ENCODE peak calls at places on chromosomes 2 and 18, in ten cellular contexts. F is epithelial cell of prostate; J is cardiac muscle cell; Z is stomach; H is CD8-positive, alpha-beta memory T cell; O is CD4-positive, alpha-beta T cell; U is effector memory CD4-positive, alpha-beta T cell; E is left ventricle myocardium inferior; A is psoas muscle; K is aorta. S is an unnamed sample.

GRCh38 chr18:27713727-27714080 is 463.2 kb downstream of the CDH2 start:
- DNase-seq in F (no peak), J (peak), Z (no peak), H (no peak), O (no peak), U (no peak), E (no peak), A (no peak), K (no peak), S (no peak)

GRCh38 chr2:160632576-160632975 is 139.0 kb upstream of the RBMS1 start:
- DNase-seq in F (no peak), J (no peak), Z (no peak), H (no peak), O (no peak), U (no peak), E (no peak), A (no peak), K (no peak), S (no peak)

GRCh38 chr18:29882620-29883019 is 1159.9 kb downstream of the DSC3 start:
- DNase-seq in F (no peak), J (no peak), Z (no peak), H (no peak), O (no peak), U (no peak), E (no peak), A (no peak), K (no peak), S (no peak)

GRCh38 chr2:74862268-74862964 is 28.5 kb downstream of the HK2 start:
- DNase-seq in F (no peak), J (no peak), Z (peak), H (no peak), O (no peak), U (no peak), E (no peak), A (no peak), K (peak), S (no peak)

GRCh38 chr2:20179755-20180594 is 45.0 kb downstream of the SDC1 start:
- DNase-seq in F (peak), J (no peak), Z (peak), H (peak), O (no peak), U (no peak), E (no peak), A (no peak), K (peak), S (no peak)

GRCh38 chr2:134392689-134393476 is 139.0 kb downstream of the MGAT5 start:
- DNase-seq in F (no peak), J (peak), Z (no peak), H (no peak), O (no peak), U (no peak), E (no peak), A (no peak), K (no peak), S (no peak)

GRCh38 chr2:46655551-46656436 is 176.4 kb downstream of the TMEM247 start:
- DNase-seq in F (no peak), J (peak), Z (no peak), H (no peak), O (no peak), U (no peak), E (no peak), A (no peak), K (no peak), S (no peak)

GRCh38 chr2:232061265-232061664 is 99.8 kb downstream of the DIS3L2 start:
- DNase-seq in F (peak), J (no peak), Z (no peak), H (no peak), O (no peak), U (no peak), E (no peak), A (no peak), K (no peak), S (no peak)

GRCh38 chr2:101790856-101791255 is 93.3 kb downstream of the MAP4K4 start:
- DNase-seq in F (no peak), J (peak), Z (no peak), H (no peak), O (no peak), U (no peak), E (no peak), A (no peak), K (no peak), S (no peak)

GRCh38 chr2:47534179-47534919 is 131.4 kb downstream of the MSH2 start:
- DNase-seq in F (peak), J (peak), Z (no peak), H (no peak), O (no peak), U (no peak), E (no peak), A (peak), K (no peak), S (no peak)

GRCh38 chr2:113105047-113105446 is 22.4 kb upstream of the IL1RN start:
- DNase-seq in F (no peak), J (peak), Z (no peak), H (no peak), O (no peak), U (no peak), E (no peak), A (no peak), K (no peak), S (no peak)

GRCh38 chr2:237191693-237192076 is 106.0 kb downstream of the COPS8 start:
- DNase-seq in F (no peak), J (no peak), Z (no peak), H (no peak), O (no peak), U (no peak), E (no peak), A (no peak), K (no peak), S (no peak)
- H3K27ac ChIP-seq in F (no peak), J (no peak), Z (peak), H (no peak), O (no peak), U (no peak), E (peak), A (peak), K (no peak), S (no peak)

GRCh38 chr2:221741496-221742211 is 169.6 kb upstream of the EPHA4 start:
- DNase-seq in F (no peak), J (no peak), Z (no peak), H (no peak), O (no peak), U (no peak), E (no peak), A (no peak), K (no peak), S (no peak)
- H3K27ac ChIP-seq in F (no peak), J (no peak), Z (no peak), H (no peak), O (no peak), U (no peak), E (no peak), A (no peak), K (no peak), S (no peak)

GRCh38 chr2:168478206-168478605 is 22.1 kb downstream of the CERS6 start:
- DNase-seq in F (no peak), J (no peak), Z (no peak), H (no peak), O (no peak), U (no peak), E (no peak), A (no peak), K (no peak), S (no peak)
- H3K27ac ChIP-seq in F (no peak), J (no peak), Z (peak), H (no peak), O (no peak), U (no peak), E (peak), A (no peak), K (no peak), S (no peak)

DNA sequence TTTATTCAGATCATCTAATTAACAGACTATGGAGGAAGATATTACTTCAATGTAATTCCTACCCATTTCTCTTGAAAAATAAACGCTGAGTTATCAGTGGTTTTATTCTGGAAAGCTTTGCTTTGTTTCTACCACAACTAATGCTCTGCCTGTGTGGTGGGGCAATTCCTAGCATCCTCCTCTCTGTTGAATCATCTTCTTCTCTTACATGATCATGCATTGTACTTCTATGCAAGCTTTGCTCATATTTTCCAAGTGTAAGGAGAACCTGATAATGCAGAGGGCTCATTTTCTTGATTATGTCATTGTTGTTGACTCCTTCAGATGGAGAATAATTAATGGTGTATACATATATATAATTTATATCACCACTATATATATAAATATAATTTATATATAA is 46.7 kb downstream of the CCDC195 start:
- DNase-seq in F (no peak), J (no peak), Z (no peak), H (no peak), O (no peak), U (no peak), E (no peak), A (no peak), K (no peak), S (no peak)
- H3K27ac ChIP-seq in F (no peak), J (no peak), Z (no peak), H (no peak), O (no peak), U (no peak), E (no peak), A (no peak), K (no peak), S (no peak)

GRCh38 chr18:50663626-50664441 is 103.9 kb downstream of the MAPK4 start:
- DNase-seq in F (no peak), J (no peak), Z (no peak), H (no peak), O (no peak), U (no peak), E (no peak), A (no peak), K (peak), S (no peak)
- H3K27ac ChIP-seq in F (no peak), J (no peak), Z (no peak), H (no peak), O (no peak), U (no peak), E (peak), A (no peak), K (no peak), S (no peak)

GRCh38 chr2:201644001-201644400 is 698 bp upstream of the TMEM237 start:
- DNase-seq in F (no peak), J (peak), Z (no peak), H (no peak), O (no peak), U (no peak), E (no peak), A (no peak), K (no peak), S (no peak)
- H3K27ac ChIP-seq in F (peak), J (peak), Z (peak), H (no peak), O (no peak), U (no peak), E (peak), A (peak), K (peak), S (peak)

GRCh38 chr2:69126341-69126740 is 113.4 kb downstream of the ANTXR1 start:
- DNase-seq in F (no peak), J (no peak), Z (no peak), H (no peak), O (no peak), U (no peak), E (no peak), A (no peak), K (no peak), S (no peak)
- H3K27ac ChIP-seq in F (no peak), J (no peak), Z (no peak), H (no peak), O (no peak), U (no peak), E (no peak), A (no peak), K (no peak), S (no peak)

GRCh38 chr18:31672628-31673027 is 11.8 kb downstream of the B4GALT6 start:
- DNase-seq in F (no peak), J (no peak), Z (no peak), H (no peak), O (no peak), U (no peak), E (no peak), A (no peak), K (no peak), S (no peak)
- H3K27ac ChIP-seq in F (no peak), J (no peak), Z (no peak), H (no peak), O (no peak), U (no peak), E (no peak), A (no peak), K (no peak), S (no peak)